ENCODE peak calls at places on chromosomes 5 and 9, in six cellular contexts. D, B, R, F, Y and U are unnamed samples.

GRCh38 chr5:150078802-150079654 is 7.3 kb downstream of the CSF1R start:
- DNase-seq in B (peak), Y (no peak), D (no peak), F (no peak), R (no peak), U (no peak)

GRCh38 chr5:173490681-173491080 is 125.8 kb downstream of the BOD1 start:
- DNase-seq in B (no peak), D (no peak), F (no peak), Y (no peak), R (no peak), U (no peak)

GRCh38 chr9:117224676-117225075 is 190.2 kb downstream of the ASTN2 start:
- DNase-seq in F (no peak), B (no peak), D (no peak), Y (no peak), R (no peak), U (no peak)

GRCh38 chr9:78788101-78788500 is 491.2 kb downstream of the PSAT1 start:
- DNase-seq in R (no peak), F (no peak), B (peak), D (no peak), Y (no peak), U (no peak)

GRCh38 chr5:180494510-180495181 is 467 bp downstream of the CNOT6 start:
- DNase-seq in R (peak), F (peak), B (peak), D (no peak), Y (peak), U (peak)

GRCh38 chr5:9477537-9477936 is 68.3 kb downstream of the SEMA5A start:
- DNase-seq in Y (no peak), R (no peak), D (no peak), B (no peak), F (no peak), U (no peak)

GRCh38 chr5:2901096-2901495 is 149.6 kb upstream of the IRX2 start:
- DNase-seq in B (no peak), R (no peak), Y (no peak), D (no peak), F (peak), U (no peak)

GRCh38 chr5:132839426-132840301 is 9.2 kb upstream of the SHROOM1 start:
- DNase-seq in Y (no peak), R (no peak), F (no peak), B (peak), D (no peak), U (no peak)

GRCh38 chr9:14349818-14350333 is 35.9 kb upstream of the NFIB start:
- DNase-seq in B (no peak), Y (peak), D (no peak), F (no peak), R (no peak), U (no peak)

GRCh38 chr5:120093178-120093577 is 370.9 kb upstream of the PRR16 start:
- DNase-seq in B (no peak), Y (peak), F (no peak), R (no peak), D (no peak), U (no peak)

GRCh38 chr5:53126514-53126913 is 17.0 kb upstream of the MOCS2 start:
- DNase-seq in F (no peak), D (peak), Y (no peak), R (no peak), B (peak), U (no peak)

GRCh38 chr9:35645736-35646582 is 4.8 kb downstream of the SIT1 start:
- DNase-seq in D (no peak), B (no peak), F (no peak), R (no peak), Y (peak), U (no peak)

GRCh38 chr5:178304761-178305645 is 72.4 kb upstream of the PHYKPL start:
- DNase-seq in R (no peak), B (no peak), Y (no peak), D (no peak), F (peak), U (no peak)

GRCh38 chr9:101388507-101388993 is 3.7 kb upstream of the BAAT start:
- DNase-seq in R (no peak), B (no peak), F (no peak), Y (no peak), D (no peak), U (no peak)

GRCh38 chr9:94603259-94603776 is 9.7 kb upstream of the FBP2 start:
- DNase-seq in D (peak), R (peak), B (peak), F (peak), Y (peak), U (peak)

GRCh38 chr5:10454591-10455272 is 13.1 kb downstream of the ROPN1L start:
- DNase-seq in D (no peak), F (no peak), B (peak), Y (no peak), R (no peak), U (no peak)